ENCODE peak calls at places on chromosomes 13 and 19, in five cellular contexts. I is psoas muscle, L is ovary, N is GM23338, G is left ventricle myocardium inferior. U is an unnamed sample.

GRCh38 chr19:29842471-29843179 is 30.8 kb downstream of the CCNE1 start:
- DNase-seq in I (peak), L (peak), G (no peak), N (no peak), U (no peak)

GRCh38 chr19:10418281-10419199 is 1.8 kb upstream of the PDE4A start:
- DNase-seq in G (no peak), I (no peak), L (no peak), N (peak), U (no peak)

GRCh38 chr13:20313896-20314295 is 81.8 kb upstream of the GJB6 start:
- DNase-seq in N (no peak), L (no peak), G (no peak), I (no peak), U (no peak)

GRCh38 chr19:45958763-45959516 is 14.7 kb downstream of the NOVA2 start:
- DNase-seq in G (no peak), I (no peak), N (no peak), L (no peak), U (no peak)

GRCh38 chr13:108031859-108032258 is 183.5 kb downstream of the LIG4 start:
- DNase-seq in N (peak), L (no peak), G (no peak), I (no peak), U (no peak)

GRCh38 chr19:50331187-50332013 is 2.2 kb upstream of the KCNC3 start:
- DNase-seq in I (peak), N (peak), G (no peak), L (no peak), U (no peak)

GRCh38 chr13:101846701-101847100 is 394.2 kb downstream of the ITGBL1 start:
- DNase-seq in N (no peak), L (no peak), G (no peak), I (no peak), U (no peak)

GRCh38 chr13:70923863-70924752 is 815.9 kb upstream of the KLHL1 start:
- DNase-seq in G (no peak), L (peak), I (peak), N (no peak), U (no peak)

GRCh38 chr19:17268754-17269153 is 1.5 kb downstream of the BABAM1 start:
- DNase-seq in L (no peak), G (no peak), N (no peak), I (no peak), U (no peak)

GRCh38 chr13:77506874-77507273 is 28.6 kb upstream of the SCEL start:
- DNase-seq in L (no peak), N (no peak), G (no peak), I (no peak), U (no peak)
- TF ChIP-seq CTCF in L (no peak), N (peak), G (peak), I (peak), U (no peak)

DNA sequence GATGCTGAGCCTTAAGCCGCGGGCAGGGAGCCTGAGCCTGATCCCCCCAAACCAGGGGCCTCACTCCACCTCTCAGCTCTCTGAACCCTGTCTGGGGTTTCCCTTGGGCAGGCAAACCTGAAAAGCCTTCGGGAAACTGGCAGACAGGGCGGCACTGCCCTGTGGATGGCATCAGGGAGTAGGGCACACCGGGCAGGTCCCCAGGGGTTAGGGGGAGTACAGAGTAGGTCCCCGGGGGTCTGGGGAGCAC is 9.7 kb downstream of the MKNK2 start:
- DNase-seq in L (no peak), G (no peak), I (no peak), N (no peak), U (no peak)
- H3K4me3 ChIP-seq in L (no peak), G (peak), I (peak), N (peak), U (no peak)

GRCh38 chr13:113345486-113345885 is 18.4 kb downstream of the GRTP1 start:
- DNase-seq in I (no peak), N (no peak), L (no peak), G (no peak), U (no peak)
- TF ChIP-seq CTCF in I (no peak), N (no peak), L (no peak), G (no peak), U (no peak)

DNA sequence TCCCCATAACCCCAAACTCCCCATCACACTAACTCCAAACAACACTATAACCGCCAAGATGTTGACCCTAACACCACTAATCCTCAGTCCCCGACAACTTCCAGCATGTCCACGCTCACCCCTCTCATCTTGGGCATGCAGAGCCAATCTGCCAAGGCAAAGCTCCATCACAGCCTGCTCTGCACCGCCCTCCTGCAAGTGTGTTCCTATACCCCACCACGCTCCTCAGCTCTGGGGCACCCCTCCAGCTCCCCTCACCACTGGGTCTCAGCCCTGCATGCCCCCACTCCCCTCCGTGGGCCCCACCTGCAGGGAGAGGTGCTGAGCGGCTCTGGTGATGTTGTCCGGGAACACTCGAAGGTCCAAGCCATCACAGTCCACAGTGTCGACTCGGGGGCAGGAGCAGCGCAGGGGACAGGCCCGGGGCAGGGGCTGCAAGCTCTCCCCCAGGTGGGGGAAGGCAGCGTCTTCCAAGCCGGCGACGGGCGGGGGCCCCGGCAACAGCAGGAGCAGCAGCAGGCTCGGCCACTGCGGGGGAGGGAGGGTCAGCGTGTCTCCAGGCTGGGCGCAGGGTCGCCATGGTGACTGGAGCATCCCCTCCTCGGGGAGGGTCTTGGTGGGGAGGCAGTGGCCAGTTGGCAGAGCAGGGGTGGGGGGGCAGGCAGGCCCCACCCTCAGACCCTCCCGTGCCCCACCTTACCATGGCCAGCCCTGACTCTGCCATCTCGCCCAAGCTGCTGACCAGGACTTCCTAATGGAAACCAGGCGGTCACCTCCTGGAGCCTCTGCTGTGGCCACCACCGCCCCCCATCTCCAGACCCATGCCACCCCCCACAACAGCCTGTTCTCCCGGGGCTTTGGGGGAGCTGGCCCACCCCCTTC is 497 bp downstream of the PODNL1 start:
- DNase-seq in N (peak), I (no peak), G (no peak), L (peak), U (no peak)
- H3K4me3 ChIP-seq in N (peak), I (no peak), G (peak), L (no peak), U (peak)

U was measured in HFF-Myc.